ENCODE peak calls at places on chromosomes 13 and 19, in eight cellular contexts. B, N, Z, G, W, H, T and O are unnamed samples.
A peak's percentile ranks its signal among the peaks of the same experiment; 100 is the strongest.

GRCh38 chr19:13507053-13507611 is 853 bp upstream of the CACNA1A start:
- DNase-seq in B (no peak), N (no peak), Z (no peak), G (no peak), W (no peak), H (no peak), T (no peak), O (no peak)

GRCh38 chr13:38398810-38399493 is 49.3 kb downstream of the UFM1 start:
- DNase-seq in B (no peak), N (no peak), Z (no peak), G (no peak), W (no peak), H (peak; percentile 99), T (no peak), O (no peak)

GRCh38 chr19:1592755-1593628 is at the start of gene MBD3:
- DNase-seq in B (peak; percentile 89), N (peak; percentile 91), Z (peak; percentile 93), G (peak; percentile 96), W (peak; percentile 91), H (peak; percentile 90), T (peak; percentile 93), O (peak; percentile 91)

GRCh38 chr19:13718733-13719132 is 45.6 kb upstream of the MRI1 start:
- DNase-seq in B (peak; percentile 44), N (no peak), Z (peak; percentile 90), G (peak; percentile 27), W (no peak), H (peak; percentile 14), T (peak; percentile 34), O (peak; percentile 33)

GRCh38 chr13:76884571-76885202 is 1.5 kb downstream of the KCTD12 start:
- DNase-seq in B (no peak), N (peak; percentile 22), Z (no peak), G (peak; percentile 27), W (no peak), H (peak; percentile 77), T (no peak), O (no peak)

GRCh38 chr13:94233401-94233800 is 246.1 kb downstream of the DCT start:
- DNase-seq in B (peak; percentile 91), N (no peak), Z (no peak), G (peak; percentile 17), W (no peak), H (peak; percentile 97), T (peak; percentile 20), O (peak; percentile 60)

GRCh38 chr13:112616586-112617381 is 28.8 kb upstream of the TUBGCP3 start:
- DNase-seq in B (peak; percentile 25), N (peak; percentile 46), Z (no peak), G (peak; percentile 43), W (peak; percentile 12), H (peak; percentile 49), T (no peak), O (no peak)

GRCh38 chr19:23521471-23521870 is 126.2 kb upstream of the ZNF91 start:
- DNase-seq in B (no peak), N (no peak), Z (no peak), G (no peak), W (no peak), H (no peak), T (no peak), O (no peak)

GRCh38 chr19:1016647-1017114 is 4.2 kb downstream of the TMEM259 start:
- DNase-seq in B (peak; percentile 90), N (no peak), Z (no peak), G (no peak), W (no peak), H (peak; percentile 78), T (peak; percentile 16), O (no peak)

GRCh38 chr13:98279473-98280175 is 102.6 kb upstream of the RNF113B start:
- DNase-seq in B (no peak), N (peak; percentile 28), Z (no peak), G (no peak), W (no peak), H (no peak), T (no peak), O (no peak)

GRCh38 chr19:39413903-39414608 is 1.6 kb downstream of the PLEKHG2 start:
- DNase-seq in B (peak; percentile 35), N (no peak), Z (no peak), G (no peak), W (no peak), H (peak; percentile 23), T (no peak), O (no peak)

GRCh38 chr19:9321338-9321737 is 2.6 kb upstream of the ZNF559 start:
- DNase-seq in B (no peak), N (no peak), Z (no peak), G (no peak), W (no peak), H (no peak), T (no peak), O (no peak)

GRCh38 chr13:46288570-46289259 is 77.0 kb downstream of the LRRC63 start:
- DNase-seq in B (peak; percentile 28), N (no peak), Z (peak; percentile 31), G (no peak), W (no peak), H (peak; percentile 40), T (no peak), O (no peak)

GRCh38 chr13:113976711-113977684 is 3.1 kb upstream of the C13orf46 start:
- DNase-seq in B (peak; percentile 92), N (no peak), Z (no peak), G (no peak), W (no peak), H (peak; percentile 68), T (no peak), O (no peak)

GRCh38 chr13:98406971-98407370 is 169.9 kb downstream of the STK24 start:
- DNase-seq in B (no peak), N (no peak), Z (no peak), G (no peak), W (no peak), H (no peak), T (no peak), O (no peak)

GRCh38 chr13:113152894-113153809 is 5.3 kb upstream of the PROZ start:
- DNase-seq in B (no peak), N (peak; percentile 36), Z (no peak), G (peak; percentile 62), W (peak; percentile 17), H (peak; percentile 52), T (peak; percentile 48), O (peak; percentile 73)

GRCh38 chr13:90365130-90365529 is 982.4 kb upstream of the MIR17HG start:
- DNase-seq in B (no peak), N (no peak), Z (no peak), G (no peak), W (no peak), H (peak; percentile 43), T (no peak), O (no peak)

GRCh38 chr19:19027228-19027627 is 6.1 kb downstream of the SUGP2 start:
- DNase-seq in B (no peak), N (no peak), Z (no peak), G (no peak), W (no peak), H (no peak), T (no peak), O (no peak)

GRCh38 chr19:47446534-47447469 is 24.9 kb downstream of the SLC8A2 start:
- DNase-seq in B (no peak), N (peak; percentile 57), Z (no peak), G (no peak), W (peak; percentile 54), H (no peak), T (no peak), O (peak; percentile 40)

GRCh38 chr13:40681341-40682051 is 15.1 kb upstream of the FOXO1 start:
- DNase-seq in B (peak; percentile 33), N (no peak), Z (no peak), G (no peak), W (no peak), H (peak; percentile 57), T (no peak), O (peak; percentile 26)

GRCh38 chr19:38229585-38230073 is 5.6 kb upstream of the DPF1 start:
- DNase-seq in B (peak; percentile 81), N (peak; percentile 79), Z (peak; percentile 77), G (peak; percentile 57), W (peak; percentile 69), H (peak; percentile 88), T (peak; percentile 56), O (peak; percentile 66)

GRCh38 chr13:80888421-80888820 is 547.5 kb upstream of the SPRY2 start:
- DNase-seq in B (no peak), N (no peak), Z (no peak), G (no peak), W (no peak), H (no peak), T (no peak), O (no peak)

GRCh38 chr19:3163230-3163886 is 15.2 kb upstream of the S1PR4 start:
- DNase-seq in B (peak; percentile 78), N (peak; percentile 81), Z (peak; percentile 56), G (peak; percentile 58), W (peak; percentile 78), H (peak; percentile 44), T (peak; percentile 53), O (peak; percentile 67)

GRCh38 chr19:10402441-10403038 is 802 bp downstream of the CDC37 start:
- DNase-seq in B (no peak), N (peak; percentile 44), Z (no peak), G (no peak), W (no peak), H (peak; percentile 38), T (peak; percentile 48), O (peak; percentile 77)